ENCODE peak calls at places on chromosome 21, in seven cellular contexts. C is T follicular helper cell, S is psoas muscle, T is colonic mucosa, B is NCI-H1092, X is HL-60, J is amygdala. M is an unnamed sample.

GRCh38 chr21:41576010-41576615 is 68.2 kb upstream of the TMPRSS2 start:
- DNase-seq in X (no peak), C (no peak), S (no peak), J (no peak), T (no peak), B (no peak), M (peak; percentile 72)

GRCh38 chr21:33940164-33940563 is 24.6 kb upstream of the ATP5PO start:
- DNase-seq in X (peak; percentile 49), S (no peak), T (no peak), J (no peak), B (no peak), C (no peak), M (no peak)

GRCh38 chr21:42258150-42258884 is 39.4 kb downstream of the ABCG1 start:
- DNase-seq in T (peak; percentile 83), C (peak; percentile 70), S (peak; percentile 66), B (peak; percentile 69), X (peak; percentile 70), J (peak; percentile 55), M (peak; percentile 68)

GRCh38 chr21:25837545-25838263 is 102.9 kb downstream of the GABPA start:
- DNase-seq in B (no peak), T (no peak), C (no peak), X (no peak), S (no peak), J (no peak), M (no peak)

GRCh38 chr21:45226540-45227326 is 61.0 kb downstream of the POFUT2 start:
- DNase-seq in X (no peak), C (no peak), J (no peak), T (no peak), S (no peak), B (no peak), M (no peak)

GRCh38 chr21:39077816-39078215 is 105.4 kb downstream of the PSMG1 start:
- DNase-seq in T (no peak), J (no peak), B (no peak), S (no peak), X (peak; percentile 30), C (no peak), M (no peak)

GRCh38 chr21:45378258-45378966 is 26.6 kb upstream of the COL18A1 start:
- DNase-seq in S (peak; percentile 1), J (no peak), X (no peak), C (no peak), T (no peak), B (no peak), M (no peak)

GRCh38 chr21:36706951-36707762 is 8.2 kb downstream of the SIM2 start:
- DNase-seq in J (no peak), T (peak; percentile 17), X (no peak), B (no peak), C (no peak), S (no peak), M (no peak)

GRCh38 chr21:31911138-31911907 is 38.5 kb downstream of the HUNK start:
- DNase-seq in J (no peak), T (no peak), S (no peak), X (no peak), B (no peak), C (no peak), M (no peak)

GRCh38 chr21:31557956-31558838 is 101.3 kb upstream of the SOD1 start:
- DNase-seq in B (peak; percentile 71), X (no peak), J (no peak), C (peak; percentile 20), T (peak; percentile 41), S (peak; percentile 22), M (no peak)

GRCh38 chr21:44952929-44953627 is 13.2 kb downstream of the SLX9 start:
- DNase-seq in T (no peak), J (no peak), B (no peak), S (peak; percentile 15), X (no peak), C (no peak), M (no peak)

GRCh38 chr21:26487981-26488480 is 85.1 kb downstream of the CYYR1 start:
- DNase-seq in B (no peak), S (no peak), X (no peak), T (no peak), C (no peak), J (no peak), M (no peak)

GRCh38 chr21:41168391-41169257 is 664 bp downstream of the BACE2 start:
- DNase-seq in X (no peak), T (peak; percentile 67), C (no peak), J (no peak), B (peak; percentile 25), S (peak; percentile 60), M (peak; percentile 41)

GRCh38 chr21:15441060-15441493 is 288.7 kb upstream of the USP25 start:
- DNase-seq in B (no peak), T (no peak), C (no peak), X (no peak), J (no peak), S (no peak), M (no peak)

GRCh38 chr21:37862536-37862935 is 53.7 kb downstream of the KCNJ6 start:
- DNase-seq in S (no peak), J (no peak), X (peak; percentile 83), B (peak; percentile 20), C (no peak), T (no peak), M (peak; percentile 7)

GRCh38 chr21:32543975-32544374 is 41.3 kb downstream of the TCP10L start:
- DNase-seq in J (no peak), C (no peak), S (no peak), B (no peak), T (no peak), X (no peak), M (no peak)

GRCh38 chr21:46216132-46216747 is 12.3 kb downstream of the LSS start:
- DNase-seq in T (no peak), S (no peak), X (no peak), J (no peak), C (no peak), B (no peak), M (no peak)